ENCODE peak calls at places on chromosomes 12 and 14, in nine cellular contexts. F is AG20443, S is left colon, Q is Caki2, Y is activated T-helper 1 cell treated with Interleukin-2 at 50 U/mL for 16 hours, A is cerebellum, U is nephron progenitor cell, N is T-helper 9 cell, M is OCI-M1. C is an unnamed sample.
A peak's percentile ranks its signal among the peaks of the same experiment; 100 is the strongest.

GRCh38 chr12:96356831-96357230 is 43.4 kb downstream of the CDK17 start:
- DNase-seq in F (no peak), S (no peak), Q (no peak), Y (no peak), A (no peak), U (no peak), N (no peak), M (no peak), C (no peak)

GRCh38 chr14:52268191-52269061 is 928 bp downstream of the PTGDR start:
- DNase-seq in F (peak; percentile 40), S (peak; percentile 30), Q (no peak), Y (no peak), A (no peak), U (peak; percentile 59), N (peak; percentile 14), M (no peak), C (no peak)

GRCh38 chr14:70448633-70449032 is 3.3 kb upstream of the ADAM21 start:
- DNase-seq in F (peak; percentile 16), S (no peak), Q (no peak), Y (no peak), A (no peak), U (no peak), N (no peak), M (no peak), C (no peak)

GRCh38 chr14:75906680-75907280 is 75.0 kb downstream of the TGFB3 start:
- DNase-seq in F (peak; percentile 70), S (peak; percentile 50), Q (no peak), Y (peak; percentile 33), A (peak; percentile 36), U (peak; percentile 79), N (peak; percentile 69), M (peak; percentile 68), C (no peak)

GRCh38 chr14:51504626-51505025 is 147.1 kb upstream of the FRMD6 start:
- DNase-seq in F (no peak), S (no peak), Q (no peak), Y (no peak), A (no peak), U (no peak), N (no peak), M (no peak), C (no peak)

GRCh38 chr12:26658991-26659390 is 174.0 kb downstream of the ITPR2 start:
- DNase-seq in F (peak; percentile 56), S (no peak), Q (no peak), Y (no peak), A (no peak), U (no peak), N (no peak), M (no peak), C (no peak)

GRCh38 chr12:21697829-21698630 is 40.4 kb upstream of the LDHB start:
- DNase-seq in F (peak; percentile 21), S (no peak), Q (peak; percentile 40), Y (no peak), A (peak; percentile 10), U (no peak), N (no peak), M (peak; percentile 60), C (no peak)

GRCh38 chr14:103607039-103607668 is 21.9 kb upstream of the KLC1 start:
- DNase-seq in F (peak; percentile 92), S (peak; percentile 71), Q (no peak), Y (peak; percentile 28), A (peak; percentile 43), U (peak; percentile 24), N (peak; percentile 35), M (peak; percentile 89), C (peak; percentile 81)

GRCh38 chr14:46051801-46052200 is 599.8 kb downstream of the RPL10L start:
- DNase-seq in F (no peak), S (no peak), Q (no peak), Y (no peak), A (no peak), U (no peak), N (no peak), M (no peak), C (no peak)

GRCh38 chr12:80593766-80594165 is 113.7 kb upstream of the MYF6 start:
- DNase-seq in F (peak; percentile 50), S (no peak), Q (no peak), Y (no peak), A (no peak), U (no peak), N (no peak), M (no peak), C (no peak)

GRCh38 chr14:57038689-57039088 is 228.4 kb upstream of the OTX2 start:
- DNase-seq in F (no peak), S (no peak), Q (no peak), Y (no peak), A (no peak), U (no peak), N (no peak), M (peak; percentile 2), C (no peak)

GRCh38 chr14:105473677-105474477 is 744 bp upstream of the CRIP2 start:
- DNase-seq in F (peak; percentile 87), S (peak; percentile 69), Q (peak; percentile 89), Y (peak; percentile 65), A (no peak), U (peak; percentile 99), N (peak; percentile 83), M (peak; percentile 62), C (peak; percentile 97)

GRCh38 chr12:52231305-52232232 is 1.5 kb upstream of the KRT7 start:
- DNase-seq in F (no peak), S (peak; percentile 57), Q (no peak), Y (no peak), A (no peak), U (no peak), N (no peak), M (no peak), C (no peak)

GRCh38 chr14:89320381-89321000 is 96.5 kb downstream of the FOXN3 start:
- DNase-seq in F (no peak), S (no peak), Q (no peak), Y (no peak), A (no peak), U (no peak), N (no peak), M (no peak), C (no peak)

GRCh38 chr14:103716091-103716801 is 636 bp downstream of the ZFYVE21 start:
- DNase-seq in F (peak; percentile 76), S (no peak), Q (no peak), Y (no peak), A (no peak), U (no peak), N (no peak), M (peak; percentile 17), C (peak; percentile 66)

GRCh38 chr12:47273191-47273626 is 193.4 kb upstream of the AMIGO2 start:
- DNase-seq in F (no peak), S (no peak), Q (no peak), Y (no peak), A (no peak), U (no peak), N (no peak), M (peak; percentile 58), C (no peak)

GRCh38 chr12:63124778-63125177 is 26.2 kb downstream of the AVPR1A start:
- DNase-seq in F (peak; percentile 26), S (no peak), Q (no peak), Y (no peak), A (no peak), U (no peak), N (no peak), M (no peak), C (no peak)

GRCh38 chr12:106147956-106148355 is 9.2 kb upstream of the NUAK1 start:
- DNase-seq in F (no peak), S (peak; percentile 65), Q (no peak), Y (no peak), A (peak; percentile 94), U (no peak), N (no peak), M (no peak), C (peak; percentile 80)

GRCh38 chr12:121128908-121129704 is 3.6 kb upstream of the P2RX7 start:
- DNase-seq in F (peak; percentile 67), S (peak; percentile 84), Q (peak; percentile 77), Y (peak; percentile 60), A (peak; percentile 65), U (no peak), N (peak; percentile 61), M (peak; percentile 99), C (peak; percentile 89)

GRCh38 chr14:64465856-64466554 is 706 bp downstream of the AKAP5 start:
- DNase-seq in F (peak; percentile 70), S (no peak), Q (peak; percentile 17), Y (no peak), A (peak; percentile 48), U (peak; percentile 35), N (no peak), M (peak; percentile 46), C (no peak)

GRCh38 chr14:21509432-21510143 is 1.6 kb downstream of the METTL3 start:
- DNase-seq in F (no peak), S (no peak), Q (no peak), Y (no peak), A (no peak), U (no peak), N (no peak), M (no peak), C (no peak)

GRCh38 chr12:107545737-107546363 is 139.7 kb upstream of the PWP1 start:
- DNase-seq in F (peak; percentile 34), S (no peak), Q (no peak), Y (no peak), A (no peak), U (no peak), N (no peak), M (no peak), C (no peak)

GRCh38 chr12:53122961-53123468 is 19.7 kb downstream of the SOAT2 start:
- DNase-seq in F (no peak), S (no peak), Q (peak; percentile 15), Y (no peak), A (no peak), U (no peak), N (no peak), M (no peak), C (no peak)

GRCh38 chr14:34461334-34462131 is 507 bp downstream of the SPTSSA start:
- DNase-seq in F (peak; percentile 55), S (peak; percentile 58), Q (peak; percentile 16), Y (no peak), A (peak; percentile 42), U (peak; percentile 61), N (no peak), M (peak; percentile 59), C (peak; percentile 80)

GRCh38 chr12:92030618-92031017 is 115.0 kb downstream of the BTG1 start:
- DNase-seq in F (no peak), S (peak; percentile 52), Q (no peak), Y (peak; percentile 46), A (no peak), U (no peak), N (peak; percentile 35), M (peak; percentile 41), C (no peak)

GRCh38 chr14:60647081-60647836 is 2.0 kb downstream of the SIX1 start:
- DNase-seq in F (peak; percentile 66), S (no peak), Q (no peak), Y (no peak), A (no peak), U (peak; percentile 64), N (no peak), M (no peak), C (no peak)

GRCh38 chr12:50618864-50619609 is 114.3 kb downstream of the DIP2B start:
- DNase-seq in F (no peak), S (peak; percentile 45), Q (peak; percentile 87), Y (no peak), A (no peak), U (no peak), N (no peak), M (no peak), C (no peak)

GRCh38 chr14:55514819-55515470 is 65.1 kb upstream of the KTN1 start:
- DNase-seq in F (peak; percentile 49), S (no peak), Q (peak; percentile 57), Y (no peak), A (no peak), U (no peak), N (no peak), M (no peak), C (no peak)

GRCh38 chr12:54865683-54866324 is 11.5 kb downstream of the MUCL1 start:
- DNase-seq in F (no peak), S (no peak), Q (no peak), Y (no peak), A (no peak), U (no peak), N (no peak), M (no peak), C (no peak)

GRCh38 chr12:20097561-20097960 is 270.8 kb upstream of the PDE3A start:
- DNase-seq in F (no peak), S (no peak), Q (no peak), Y (no peak), A (no peak), U (no peak), N (no peak), M (peak; percentile 21), C (no peak)

GRCh38 chr12:99390707-99391106 is 256.8 kb upstream of the GARIN6 start:
- DNase-seq in F (peak; percentile 33), S (no peak), Q (peak; percentile 4), Y (no peak), A (peak; percentile 84), U (peak; percentile 49), N (no peak), M (peak; percentile 28), C (no peak)

C was measured in Right ventricle myocardium inferior.